ENCODE peak calls at places on chromosomes 3 and 15, in four cellular contexts. J, H, U and B are unnamed samples.

GRCh38 chr3:134328147-134328591 is 46.1 kb downstream of the AMOTL2 start:
- DNase-seq in H (no peak), U (no peak), J (peak; percentile 93), B (peak; percentile 32)

GRCh38 chr3:136350557-136350956 is 100.4 kb downstream of the PCCB start:
- DNase-seq in U (no peak), H (no peak), J (peak; percentile 81), B (no peak)

GRCh38 chr3:169659858-169660614 is 3.5 kb downstream of the MECOM start:
- DNase-seq in J (no peak), H (peak; percentile 54), U (no peak), B (peak; percentile 49)

GRCh38 chr3:71069797-71070196 is 513.7 kb downstream of the FOXP1 start:
- DNase-seq in H (peak; percentile 57), J (no peak), U (peak; percentile 79), B (peak; percentile 58)

GRCh38 chr3:180059351-180059750 is 22.6 kb upstream of the PEX5L start:
- DNase-seq in H (no peak), U (no peak), J (peak; percentile 3), B (no peak)

GRCh38 chr15:67531379-67532059 is 10.6 kb downstream of the C15orf61 start:
- DNase-seq in J (peak; percentile 80), U (no peak), H (no peak), B (no peak)

GRCh38 chr15:40115670-40116093 is 7.0 kb upstream of the BMF start:
- DNase-seq in H (no peak), J (no peak), U (peak; percentile 82), B (peak; percentile 67)

GRCh38 chr15:92803852-92804609 is 96.1 kb upstream of the CHD2 start:
- DNase-seq in U (peak; percentile 52), J (peak; percentile 100), H (no peak), B (no peak)

GRCh38 chr15:78007965-78008886 is 69.3 kb downstream of the TBC1D2B start:
- DNase-seq in J (peak; percentile 87), H (no peak), U (no peak), B (no peak)

GRCh38 chr15:25850154-25851111 is 12.7 kb downstream of the ATP10A start:
- DNase-seq in H (peak; percentile 64), J (peak; percentile 70), U (peak; percentile 61), B (peak; percentile 70)

GRCh38 chr3:4060064-4060463 is 243.1 kb upstream of the SETMAR start:
- DNase-seq in J (no peak), H (no peak), U (peak; percentile 52), B (no peak)

GRCh38 chr3:27089063-27089462 is 280.1 kb downstream of the NEK10 start:
- DNase-seq in U (no peak), H (no peak), J (no peak), B (no peak)

GRCh38 chr3:178536271-178537079 is at the start of gene KCNMB2:
- DNase-seq in H (no peak), J (no peak), U (no peak), B (peak; percentile 63)
- H4K8ac ChIP-seq in H (no peak within 1 kb of the TSS), J (no peak within 1 kb of the TSS), U (no peak within 1 kb of the TSS), B (no peak within 1 kb of the TSS)

GRCh38 chr3:157259825-157260224 is 99.9 kb upstream of the CCNL1 start:
- DNase-seq in U (no peak), H (no peak), J (no peak), B (no peak)

GRCh38 chr3:157261000-157261399 is 101.1 kb upstream of the CCNL1 start:
- DNase-seq in U (no peak), J (no peak), H (no peak), B (no peak)

GRCh38 chr3:157257101-157257500 is 97.2 kb upstream of the CCNL1 start:
- DNase-seq in H (no peak), J (no peak), U (no peak), B (no peak)

GRCh38 chr3:157251685-157252084 is 91.7 kb upstream of the CCNL1 start:
- DNase-seq in H (no peak), U (no peak), J (no peak), B (no peak)

GRCh38 chr3:157255797-157256196 is 95.8 kb upstream of the CCNL1 start:
- DNase-seq in H (no peak), J (no peak), U (no peak), B (no peak)
- H4K5ac ChIP-seq in H (no peak overlapping the region), J (no peak overlapping the region), U (no peak overlapping the region), B (no peak overlapping the region)

GRCh38 chr15:69093127-69093526 is 67.3 kb upstream of the GLCE start:
- DNase-seq in J (peak; percentile 12), U (peak; percentile 83), H (no peak), B (peak; percentile 86)
- H4K8ac ChIP-seq in J (no peak overlapping the region), U (no peak overlapping the region), H (no peak overlapping the region), B (no peak overlapping the region)

GRCh38 chr15:60682615-60683014 is 203.7 kb upstream of the ICE2 start:
- DNase-seq in U (no peak), H (no peak), J (no peak), B (no peak)
- H4K5ac ChIP-seq in U (no peak overlapping the region), H (no peak overlapping the region), J (no peak overlapping the region), B (no peak overlapping the region)

GRCh38 chr3:112685956-112686355 is 45.0 kb upstream of the CCDC80 start:
- DNase-seq in H (no peak), J (no peak), U (no peak), B (no peak)
- H4K8ac ChIP-seq in H (no peak overlapping the region), J (no peak overlapping the region), U (no peak overlapping the region), B (no peak overlapping the region)

GRCh38 chr3:47412842-47413520 is 32.2 kb downstream of the PTPN23 start:
- DNase-seq in J (no peak), H (no peak), U (no peak), B (no peak)

GRCh38 chr3:47414161-47414564 is 33.3 kb downstream of the PTPN23 start:
- DNase-seq in H (no peak), U (no peak), J (no peak), B (no peak)

GRCh38 chr3:47412453-47412756 is 31.6 kb downstream of the PTPN23 start:
- DNase-seq in U (no peak), H (no peak), J (no peak), B (no peak)

GRCh38 chr3:47414666-47415587 is 34.1 kb downstream of the PTPN23 start:
- DNase-seq in H (no peak), U (no peak), J (no peak), B (no peak)

GRCh38 chr3:47413751-47414150 is 32.9 kb downstream of the PTPN23 start:
- DNase-seq in U (no peak), J (no peak), H (no peak), B (no peak)
- H4K5ac ChIP-seq in U (no peak overlapping the region), J (no peak overlapping the region), H (no peak overlapping the region), B (no peak overlapping the region)

DNA sequence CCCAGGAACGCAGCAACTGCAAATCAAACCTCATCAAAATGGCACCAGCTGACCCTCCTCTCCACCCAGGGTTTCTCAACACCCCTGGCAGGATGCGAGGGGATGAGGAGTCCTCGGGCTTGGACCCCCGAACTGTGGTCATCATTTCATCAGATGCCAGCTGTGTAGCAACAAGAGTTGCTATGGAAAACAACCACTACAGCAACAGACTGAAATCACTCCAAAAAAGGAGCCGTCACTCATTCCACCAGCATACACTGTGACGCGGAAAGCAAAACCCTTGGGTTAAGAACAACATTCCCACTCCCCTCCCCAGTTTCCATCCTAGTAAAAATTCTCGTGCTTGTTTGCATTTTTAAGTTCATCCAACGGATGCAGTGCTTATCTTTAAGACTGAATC is 40.1 kb downstream of the VGLL4 start:
- DNase-seq in U (peak; percentile 58), H (no peak), J (peak; percentile 97), B (no peak)
- H4K8ac ChIP-seq in U (peak overlapping the region; percentile 78), H (no peak overlapping the region), J (peak overlapping the region; percentile 23), B (no peak overlapping the region)